ENCODE peak calls at places on chromosome 22, in eight cellular contexts. L is SK-N-SH; E is BE2C; X is CD14-positive monocyte; H is left lung; Z is activated CD8-positive, alpha-beta T cell treated with anti-CD3 and anti-CD28 coated beads for 36 hours; W is OCI-LY7; T is left ventricle myocardium inferior. K is an unnamed sample.

GRCh38 chr22:27545071-27545470 is 256.5 kb downstream of the MN1 start:
- DNase-seq in L (no peak), E (no peak), X (no peak), H (no peak), Z (no peak), W (no peak), T (no peak), K (no peak)

GRCh38 chr22:47300698-47301405 is 538.4 kb downstream of the TBC1D22A start:
- DNase-seq in L (peak; percentile 3), E (no peak), X (no peak), H (no peak), Z (no peak), W (no peak), T (no peak), K (no peak)

GRCh38 chr22:47647181-47647580 is 884.7 kb downstream of the TBC1D22A start:
- DNase-seq in L (no peak), E (no peak), X (no peak), H (no peak), Z (no peak), W (no peak), T (no peak), K (no peak)

GRCh38 chr22:36056980-36057379 is 28.4 kb upstream of the RBFOX2 start:
- DNase-seq in L (no peak), E (no peak), X (no peak), H (no peak), Z (no peak), W (no peak), T (no peak), K (no peak)

GRCh38 chr22:27727673-27728451 is 73.7 kb downstream of the MN1 start:
- DNase-seq in L (no peak), E (no peak), X (no peak), H (no peak), Z (no peak), W (no peak), T (no peak), K (no peak)

GRCh38 chr22:39906207-39906606 is 5.3 kb downstream of the GRAP2 start:
- DNase-seq in L (no peak), E (no peak), X (no peak), H (no peak), Z (no peak), W (no peak), T (no peak), K (no peak)

GRCh38 chr22:22810018-22810427 is 77.6 kb upstream of the IGLL5 start:
- DNase-seq in L (peak; percentile 51), E (peak; percentile 75), X (peak; percentile 54), H (no peak), Z (peak; percentile 72), W (peak; percentile 77), T (peak; percentile 38), K (peak; percentile 57)

GRCh38 chr22:37782340-37783168 is 25.2 kb upstream of the GCAT start:
- DNase-seq in L (no peak), E (no peak), X (no peak), H (no peak), Z (no peak), W (no peak), T (no peak), K (no peak)

GRCh38 chr22:35555351-35555915 is 14.8 kb downstream of the RASD2 start:
- DNase-seq in L (no peak), E (peak; percentile 58), X (no peak), H (no peak), Z (no peak), W (no peak), T (no peak), K (no peak)

GRCh38 chr22:22060200-22061084 is 77.9 kb upstream of the TOP3B start:
- DNase-seq in L (peak; percentile 71), E (peak; percentile 78), X (peak; percentile 78), H (peak; percentile 93), Z (peak; percentile 81), W (peak; percentile 84), T (peak; percentile 36), K (peak; percentile 90)

GRCh38 chr22:37043828-37044538 is 7.6 kb upstream of the KCTD17 start:
- DNase-seq in L (peak; percentile 70), E (peak; percentile 84), X (peak; percentile 65), H (peak; percentile 91), Z (peak; percentile 74), W (peak; percentile 83), T (peak; percentile 58), K (peak; percentile 93)

GRCh38 chr22:38177926-38178604 is 3.6 kb downstream of the PLA2G6 start:
- DNase-seq in L (no peak), E (peak; percentile 4), X (peak; percentile 26), H (no peak), Z (no peak), W (no peak), T (peak; percentile 30), K (no peak)

GRCh38 chr22:49601614-49602321 is 225.9 kb downstream of the BRD1 start:
- DNase-seq in L (no peak), E (no peak), X (no peak), H (peak; percentile 74), Z (no peak), W (no peak), T (no peak), K (no peak)

GRCh38 chr22:22908495-22908861 is 20.9 kb downstream of the IGLL5 start:
- DNase-seq in L (no peak), E (no peak), X (no peak), H (no peak), Z (no peak), W (no peak), T (no peak), K (no peak)

GRCh38 chr22:28710112-28710888 is 30.7 kb upstream of the TTC28 start:
- DNase-seq in L (peak; percentile 42), E (no peak), X (no peak), H (no peak), Z (no peak), W (no peak), T (no peak), K (no peak)

GRCh38 chr22:29479417-29480261 is at the start of gene NEFH:
- DNase-seq in L (peak; percentile 91), E (peak; percentile 33), X (no peak), H (no peak), Z (no peak), W (no peak), T (no peak), K (no peak)

GRCh38 chr22:49431559-49431958 is 396.1 kb downstream of the BRD1 start:
- DNase-seq in L (no peak), E (no peak), X (no peak), H (no peak), Z (no peak), W (no peak), T (no peak), K (no peak)

GRCh38 chr22:31977141-31977781 is 32.9 kb downstream of the YWHAH start:
- DNase-seq in L (peak; percentile 82), E (peak; percentile 88), X (peak; percentile 60), H (peak; percentile 78), Z (peak; percentile 92), W (peak; percentile 76), T (peak; percentile 64), K (peak; percentile 78)

GRCh38 chr22:48891688-48892380 is 935.8 kb downstream of the BRD1 start:
- DNase-seq in L (no peak), E (no peak), X (no peak), H (no peak), Z (no peak), W (no peak), T (no peak), K (peak; percentile 8)

GRCh38 chr22:38285015-38285414 is 12.2 kb upstream of the TMEM184B start:
- DNase-seq in L (no peak), E (no peak), X (no peak), H (no peak), Z (no peak), W (no peak), T (no peak), K (no peak)

GRCh38 chr22:37753746-37754145 is 54.0 kb upstream of the GCAT start:
- DNase-seq in L (no peak), E (no peak), X (no peak), H (no peak), Z (no peak), W (no peak), T (peak; percentile 44), K (no peak)

GRCh38 chr22:30614268-30614667 is 7.3 kb downstream of the TCN2 start:
- DNase-seq in L (no peak), E (no peak), X (no peak), H (no peak), Z (no peak), W (no peak), T (no peak), K (no peak)
- TF ChIP-seq CTCF in L (no peak), E (no peak), X (no peak), H (no peak), Z (no peak), W (no peak), T (no peak), K (no peak)

GRCh38 chr22:20583471-20583922 is 76.1 kb downstream of the MED15 start:
- DNase-seq in L (no peak), E (no peak), X (no peak), H (no peak), Z (no peak), W (no peak), T (peak; percentile 64), K (no peak)
- TF ChIP-seq CTCF in L (peak; percentile 33), E (peak; percentile 50), X (no peak), H (no peak), Z (no peak), W (peak; percentile 62), T (no peak), K (no peak)

GRCh38 chr22:42074153-42074750 is at the start of gene PHETA2:
- DNase-seq in L (peak; percentile 65), E (no peak), X (peak; percentile 63), H (peak; percentile 88), Z (peak; percentile 63), W (no peak), T (peak; percentile 57), K (peak; percentile 65)
- TF ChIP-seq CTCF in L (no peak), E (no peak), X (peak; percentile 75), H (peak; percentile 59), Z (peak; percentile 57), W (peak; percentile 34), T (peak; percentile 60), K (peak; percentile 8)

GRCh38 chr22:44357296-44357961 is 44.7 kb upstream of the SHISAL1 start:
- DNase-seq in L (no peak), E (peak; percentile 20), X (no peak), H (no peak), Z (no peak), W (no peak), T (peak; percentile 2), K (no peak)

GRCh38 chr22:44357962-44358553 is 45.3 kb upstream of the SHISAL1 start:
- DNase-seq in L (no peak), E (peak; percentile 28), X (no peak), H (peak; percentile 44), Z (no peak), W (no peak), T (peak; percentile 44), K (no peak)

GRCh38 chr22:44353063-44353440 is 40.3 kb upstream of the SHISAL1 start:
- DNase-seq in L (no peak), E (no peak), X (no peak), H (peak; percentile 47), Z (no peak), W (no peak), T (no peak), K (no peak)

GRCh38 chr22:44354288-44354687 is 41.5 kb upstream of the SHISAL1 start:
- DNase-seq in L (no peak), E (peak; percentile 1), X (no peak), H (no peak), Z (no peak), W (no peak), T (no peak), K (no peak)

DNA sequence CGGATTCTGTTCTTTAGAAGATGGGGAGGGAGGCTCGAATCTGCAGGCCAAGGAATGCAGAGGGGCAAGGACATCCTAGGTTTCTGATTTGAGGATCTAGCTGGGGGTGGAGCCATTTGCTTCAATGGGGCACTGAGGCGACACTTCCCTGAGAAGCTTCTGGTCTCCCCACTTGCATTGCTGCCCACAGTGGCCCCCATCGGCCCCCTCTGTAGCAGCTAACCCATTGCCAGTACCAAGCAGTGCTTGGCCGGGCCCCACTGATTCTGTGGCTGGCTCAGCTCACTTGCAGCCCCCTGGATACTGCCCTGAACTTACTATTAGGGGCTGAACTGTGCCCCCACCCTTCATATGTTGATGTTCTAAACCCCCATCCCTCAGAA is 42.9 kb upstream of the SHISAL1 start:
- DNase-seq in L (no peak), E (peak; percentile 2), X (no peak), H (peak; percentile 53), Z (no peak), W (no peak), T (peak; percentile 7), K (no peak)
- TF ChIP-seq CTCF in L (no peak), E (no peak), X (no peak), H (no peak), Z (no peak), W (no peak), T (no peak), K (no peak)

K was measured in GM13976.